ENCODE peak calls at places on chromosomes 2 and 18, in five cellular contexts. C is fibroblast of the conjunctiva, B is GM04503, U is ovary, J is GM12865. W is an unnamed sample.

GRCh38 chr18:12911025-12911927 is 27.2 kb upstream of the PTPN2 start:
- DNase-seq in J (peak), U (no peak), C (no peak), B (no peak), W (no peak)

GRCh38 chr2:131042161-131042775 is 51.0 kb downstream of the FAM168B start:
- DNase-seq in C (no peak), U (no peak), B (no peak), J (no peak), W (no peak)

GRCh38 chr18:59917422-59917821 is 17.6 kb downstream of the PMAIP1 start:
- DNase-seq in C (no peak), B (no peak), U (no peak), J (no peak), W (no peak)

GRCh38 chr18:395481-396250 is 104.8 kb downstream of the COLEC12 start:
- DNase-seq in U (no peak), B (peak), J (no peak), C (peak), W (peak)

GRCh38 chr2:33011941-33012340 is 65.2 kb downstream of the LTBP1 start:
- DNase-seq in B (no peak), U (no peak), J (no peak), C (no peak), W (no peak)

GRCh38 chr2:112583497-112584133 is 794 bp upstream of the CHCHD5 start:
- DNase-seq in U (no peak), C (no peak), J (peak), B (no peak), W (no peak)

GRCh38 chr2:62217421-62217820 is 21.5 kb downstream of the B3GNT2 start:
- DNase-seq in C (no peak), U (no peak), J (no peak), B (no peak), W (no peak)

GRCh38 chr18:13541621-13542519 is 184.5 kb downstream of the FAM210A start:
- DNase-seq in J (no peak), B (no peak), C (no peak), U (no peak), W (no peak)

GRCh38 chr2:240156026-240156390 is 15.6 kb upstream of the OTOS start:
- DNase-seq in U (no peak), C (no peak), J (no peak), B (no peak), W (no peak)

GRCh38 chr2:120395686-120396518 is 50.0 kb downstream of the INHBB start:
- DNase-seq in U (no peak), B (no peak), J (no peak), C (no peak), W (no peak)

GRCh38 chr2:20595439-20596192 is 55.3 kb downstream of the HS1BP3 start:
- DNase-seq in U (peak), J (peak), C (no peak), B (no peak), W (peak)

GRCh38 chr18:61702007-61702406 is 190.8 kb downstream of the RNF152 start:
- DNase-seq in B (peak), C (no peak), J (no peak), U (no peak), W (no peak)

GRCh38 chr2:17606851-17607250 is 66.4 kb downstream of the VSNL1 start:
- DNase-seq in J (no peak), U (no peak), B (no peak), C (no peak), W (no peak)

GRCh38 chr2:52423655-52424054 is 1343.9 kb upstream of the CHAC2 start:
- DNase-seq in B (no peak), J (no peak), U (no peak), C (no peak), W (no peak)

GRCh38 chr2:50582164-50582563 is 449.8 kb downstream of the NRXN1 start:
- DNase-seq in U (no peak), C (no peak), B (no peak), J (no peak), W (no peak)

GRCh38 chr2:208074610-208075356 is 49.5 kb upstream of the PLEKHM3 start:
- DNase-seq in B (no peak), J (no peak), U (no peak), C (no peak), W (no peak)

GRCh38 chr2:169415233-169415748 is 53.0 kb upstream of the LRP2 start:
- DNase-seq in U (no peak), B (no peak), J (no peak), C (no peak), W (no peak)

GRCh38 chr2:35298493-35298892 is 1057.1 kb upstream of the CRIM1 start:
- DNase-seq in B (no peak), C (peak), U (no peak), J (no peak), W (peak)

GRCh38 chr2:181041661-181042060 is 61.3 kb downstream of the UBE2E3 start:
- DNase-seq in U (no peak), B (no peak), J (no peak), C (no peak), W (no peak)

GRCh38 chr2:128390256-128390990 is 71.8 kb upstream of the HS6ST1 start:
- DNase-seq in B (no peak), C (no peak), U (no peak), J (no peak), W (no peak)

GRCh38 chr2:8462280-8462679 is 219.6 kb upstream of the ID2 start:
- DNase-seq in J (no peak), B (no peak), U (no peak), C (no peak), W (no peak)

GRCh38 chr2:178417916-178418315 is 33.1 kb downstream of the PRKRA start:
- DNase-seq in B (no peak), U (no peak), J (no peak), C (no peak), W (no peak)